ENCODE peak calls at places on chromosome 6, in nine cellular contexts. U, Z, E, K, J, F, D, P and T are unnamed samples.

GRCh38 chr6:159762681-159763293 is 942 bp downstream of the ACAT2 start:
- DNase-seq in P (no peak), J (no peak), F (no peak), K (no peak), Z (peak; percentile 3), E (peak; percentile 34), U (peak; percentile 27), D (no peak), T (no peak)

GRCh38 chr6:70124882-70125535 is 177.9 kb downstream of the COL9A1 start:
- DNase-seq in U (no peak), K (peak; percentile 8), J (no peak), D (no peak), Z (no peak), P (no peak), E (no peak), F (no peak), T (no peak)

GRCh38 chr6:7341989-7342742 is 29.2 kb upstream of the SSR1 start:
- DNase-seq in U (no peak), Z (no peak), J (no peak), P (no peak), E (no peak), F (no peak), K (no peak), D (no peak), T (no peak)

GRCh38 chr6:150813993-150814359 is 51.5 kb upstream of the MTHFD1L start:
- DNase-seq in E (peak; percentile 26), P (no peak), K (no peak), U (no peak), D (no peak), Z (no peak), J (no peak), F (no peak), T (no peak)

GRCh38 chr6:132282696-132283095 is 118.6 kb downstream of the MOXD1 start:
- DNase-seq in U (no peak), P (no peak), Z (no peak), F (no peak), E (no peak), D (no peak), K (no peak), J (no peak), T (no peak)

GRCh38 chr6:41846666-41847237 is 48.4 kb downstream of the USP49 start:
- DNase-seq in K (peak; percentile 85), U (peak; percentile 37), Z (peak; percentile 32), F (no peak), P (peak; percentile 29), E (peak; percentile 70), D (peak; percentile 21), J (peak; percentile 67), T (peak; percentile 55)

GRCh38 chr6:159969921-159970320 is 1.0 kb downstream of the IGF2R start:
- DNase-seq in P (peak; percentile 17), E (peak; percentile 77), D (no peak), Z (no peak), J (peak; percentile 65), F (no peak), K (peak; percentile 69), U (no peak), T (no peak)

GRCh38 chr6:31620586-31621319 is at the start of gene PRRC2A:
- DNase-seq in Z (no peak), U (peak; percentile 93), D (peak; percentile 51), F (no peak), J (peak; percentile 74), K (peak; percentile 73), P (peak; percentile 91), E (peak; percentile 44), T (no peak)

GRCh38 chr6:42211726-42212125 is 5.9 kb downstream of the MRPS10 start:
- DNase-seq in E (no peak), F (no peak), U (no peak), Z (no peak), P (no peak), D (no peak), K (no peak), J (no peak), T (no peak)

GRCh38 chr6:83431545-83432165 is 804 bp upstream of the ME1 start:
- DNase-seq in D (no peak), E (no peak), P (no peak), Z (no peak), K (no peak), U (no peak), J (no peak), F (no peak), T (no peak)

GRCh38 chr6:80357674-80358073 is 251.2 kb downstream of the BCKDHB start:
- DNase-seq in U (no peak), D (no peak), E (no peak), J (no peak), P (no peak), Z (no peak), K (no peak), F (no peak), T (no peak)

GRCh38 chr6:158769228-158769627 is 49.9 kb downstream of the EZR start:
- DNase-seq in J (no peak), F (no peak), U (no peak), D (no peak), K (no peak), E (no peak), P (no peak), Z (no peak), T (no peak)

GRCh38 chr6:153162172-153162571 is 31.1 kb upstream of the RGS17 start:
- DNase-seq in F (no peak), K (no peak), D (no peak), Z (no peak), E (no peak), J (no peak), U (no peak), P (no peak), T (no peak)

GRCh38 chr6:32816746-32817204 is at the start of gene HLA-DOB:
- DNase-seq in E (peak; percentile 75), Z (no peak), D (no peak), J (peak; percentile 25), K (peak; percentile 54), F (no peak), P (no peak), U (no peak), T (no peak)

GRCh38 chr6:148760568-148761531 is 14.0 kb downstream of the UST start:
- DNase-seq in F (no peak), E (peak; percentile 70), K (no peak), J (no peak), D (no peak), Z (peak; percentile 23), P (no peak), U (peak; percentile 25), T (no peak)

GRCh38 chr6:40328376-40328987 is 258.7 kb downstream of the LRFN2 start:
- DNase-seq in U (no peak), F (no peak), K (peak; percentile 10), D (peak; percentile 64), J (peak; percentile 47), Z (peak; percentile 15), P (peak; percentile 49), E (no peak), T (peak; percentile 87)

GRCh38 chr6:51768087-51768486 is 319.3 kb downstream of the PKHD1 start:
- DNase-seq in K (no peak), D (no peak), Z (no peak), E (no peak), P (no peak), F (no peak), J (no peak), U (no peak), T (no peak)

GRCh38 chr6:162343196-162343901 is 384.2 kb downstream of the PRKN start:
- DNase-seq in Z (no peak), J (peak; percentile 33), F (no peak), P (no peak), E (no peak), K (no peak), U (no peak), D (no peak), T (no peak)

GRCh38 chr6:24537082-24537699 is 42.4 kb downstream of the ALDH5A1 start:
- DNase-seq in F (no peak), J (no peak), Z (no peak), K (no peak), P (no peak), U (no peak), E (no peak), D (peak; percentile 22), T (no peak)

GRCh38 chr6:160221423-160221822 is 37.2 kb downstream of the SLC22A2 start:
- DNase-seq in E (peak; percentile 14), D (no peak), F (no peak), K (no peak), Z (no peak), U (no peak), J (no peak), P (no peak), T (no peak)

GRCh38 chr6:106383573-106383972 is 23.1 kb downstream of the CRYBG1 start:
- DNase-seq in P (no peak), K (no peak), F (no peak), J (no peak), U (no peak), E (no peak), D (no peak), Z (no peak), T (no peak)

GRCh38 chr6:139904572-139904971 is 530.1 kb upstream of the CITED2 start:
- DNase-seq in P (no peak), D (no peak), Z (no peak), F (no peak), K (no peak), U (no peak), E (no peak), J (no peak), T (no peak)

GRCh38 chr6:132131777-132132176 is 180.6 kb upstream of the CCN2 start:
- DNase-seq in E (no peak), K (peak; percentile 82), U (no peak), D (peak; percentile 94), J (peak; percentile 37), P (no peak), Z (no peak), F (no peak), T (no peak)

GRCh38 chr6:138086573-138087196 is 20.5 kb downstream of the PERP start:
- DNase-seq in Z (no peak), E (no peak), U (no peak), P (peak; percentile 21), J (peak; percentile 57), K (no peak), F (no peak), D (peak; percentile 91), T (no peak)

GRCh38 chr6:53795702-53796450 is 1.1 kb downstream of the LRRC1 start:
- DNase-seq in K (no peak), U (no peak), E (no peak), J (no peak), P (peak; percentile 48), F (no peak), D (no peak), Z (no peak), T (no peak)

GRCh38 chr6:153038378-153038777 is 35.9 kb upstream of the MTRF1L start:
- DNase-seq in Z (no peak), U (no peak), F (no peak), E (no peak), K (no peak), P (no peak), J (no peak), D (no peak), T (no peak)

GRCh38 chr6:40997256-40997957 is 41.6 kb downstream of the UNC5CL start:
- DNase-seq in P (peak; percentile 24), F (no peak), E (peak; percentile 9), Z (no peak), U (no peak), K (peak; percentile 34), D (peak; percentile 45), J (peak; percentile 40), T (peak; percentile 85)

GRCh38 chr6:167467282-167467681 is 142.4 kb downstream of the TTLL2 start:
- DNase-seq in Z (no peak), J (no peak), D (no peak), E (no peak), F (no peak), K (no peak), P (no peak), U (no peak), T (no peak)

GRCh38 chr6:41508479-41508878 is 37.7 kb upstream of the FOXP4 start:
- DNase-seq in U (no peak), Z (no peak), F (no peak), K (no peak), E (no peak), J (no peak), P (no peak), D (no peak), T (no peak)

GRCh38 chr6:92364948-92365386 is 1054.4 kb downstream of the EPHA7 start:
- DNase-seq in P (no peak), K (no peak), U (no peak), D (peak; percentile 12), E (peak; percentile 42), J (no peak), F (no peak), Z (no peak), T (no peak)

GRCh38 chr6:141359953-141360352 is 772.8 kb upstream of the GJE1 start:
- DNase-seq in D (no peak), U (no peak), J (no peak), E (no peak), Z (no peak), F (no peak), K (no peak), P (no peak), T (no peak)